ENCODE peak calls at places on chromosomes 16 and 17, in seven cellular contexts. X is stimulated activated CD8-positive, alpha-beta memory T cell treated with anti-CD3 and anti-CD28 coated beads, Interleukin-7, amount 100 ng/mL, for 1 hour; F is WERI-Rb-1; Y is fibroblast of lung; S is activated CD4-positive, CD25-positive, alpha-beta regulatory T cell treated with anti-CD3 and anti-CD28 coated beads, Interleukin-2, amount 50 U/mL, for 72 hours; E is GM04503; W is keratinocyte. C is an unnamed sample.

GRCh38 chr17:50078430-50078829 is 16.7 kb upstream of the PDK2 start:
- DNase-seq in X (no peak), F (no peak), W (no peak), Y (no peak), S (no peak), E (no peak), C (no peak)

GRCh38 chr17:48751172-48751571 is 22.6 kb upstream of the HOXB13 start:
- DNase-seq in S (no peak), X (no peak), E (no peak), Y (no peak), F (peak), W (no peak), C (no peak)

GRCh38 chr16:11264155-11264832 is 4.8 kb downstream of the TNP2 start:
- DNase-seq in F (no peak), X (no peak), E (no peak), Y (no peak), W (no peak), S (no peak), C (no peak)

GRCh38 chr16:3193221-3194212 is 5.5 kb downstream of the OR1F1 start:
- DNase-seq in E (no peak), S (no peak), Y (no peak), W (no peak), F (no peak), X (no peak), C (no peak)

GRCh38 chr17:50946891-50947843 is 81.0 kb upstream of the TOB1 start:
- DNase-seq in E (no peak), W (no peak), Y (no peak), X (no peak), S (peak), F (peak), C (no peak)

GRCh38 chr16:11685844-11686618 is 17.8 kb downstream of the SNN start:
- DNase-seq in X (no peak), F (no peak), W (no peak), S (no peak), E (no peak), Y (peak), C (no peak)

GRCh38 chr17:1197781-1198490 is 18.2 kb upstream of the ABR start:
- DNase-seq in S (no peak), E (no peak), X (peak), W (no peak), F (no peak), Y (peak), C (no peak)

GRCh38 chr17:29622337-29623282 is at the start of gene CORO6:
- DNase-seq in F (peak), Y (peak), E (no peak), W (no peak), S (peak), X (peak), C (no peak)

GRCh38 chr17:79338142-79338541 is 263.5 kb downstream of the ENGASE start:
- DNase-seq in X (no peak), Y (no peak), S (no peak), F (no peak), E (no peak), W (no peak), C (no peak)

GRCh38 chr17:72396121-72396520 is 275.3 kb downstream of the SOX9 start:
- DNase-seq in Y (no peak), S (no peak), W (no peak), F (no peak), X (no peak), E (no peak), C (no peak)

GRCh38 chr17:7989781-7990655 is 12.4 kb upstream of the GUCY2D start:
- DNase-seq in W (peak), E (peak), S (peak), X (peak), Y (peak), F (peak), C (peak)

GRCh38 chr17:28381141-28381825 is 9.8 kb downstream of the SARM1 start:
- DNase-seq in Y (no peak), F (no peak), W (no peak), X (no peak), E (no peak), S (no peak), C (no peak)

GRCh38 chr16:85309656-85310587 is 197.7 kb upstream of the CIBAR2 start:
- DNase-seq in E (no peak), S (peak), W (no peak), F (peak), X (no peak), Y (no peak), C (no peak)

GRCh38 chr16:87392823-87393679 is 915 bp downstream of the MAP1LC3B start:
- DNase-seq in X (no peak), Y (peak), W (no peak), F (no peak), S (peak), E (no peak), C (no peak)

GRCh38 chr17:81245024-81245664 is 6.0 kb downstream of the NDUFAF8 start:
- DNase-seq in Y (peak), F (no peak), S (no peak), E (no peak), W (no peak), X (no peak), C (peak)

GRCh38 chr16:84633622-84634021 is 14.7 kb upstream of the KLHL36 start:
- DNase-seq in Y (no peak), S (no peak), W (no peak), X (no peak), E (no peak), F (no peak), C (peak)

GRCh38 chr17:45428050-45428953 is 4.4 kb downstream of the ARHGAP27 start:
- DNase-seq in S (peak), F (peak), X (peak), W (no peak), E (no peak), Y (peak), C (peak)

GRCh38 chr16:30113031-30113710 is at the start of gene GDPD3:
- DNase-seq in Y (no peak), W (no peak), E (no peak), S (no peak), F (no peak), X (no peak), C (no peak)

GRCh38 chr17:49525831-49526741 is 31.0 kb downstream of the NGFR start:
- DNase-seq in E (no peak), W (no peak), S (no peak), F (no peak), Y (no peak), X (no peak), C (no peak)

GRCh38 chr17:44906010-44906646 is 6.9 kb upstream of the EFTUD2 start:
- DNase-seq in E (peak), W (peak), Y (peak), S (no peak), F (peak), X (no peak), C (peak)

GRCh38 chr16:56409195-56409594 is 16.1 kb downstream of the AMFR start:
- DNase-seq in Y (peak), W (no peak), E (no peak), F (no peak), S (no peak), X (no peak), C (no peak)

GRCh38 chr17:50925296-50925891 is 59.2 kb upstream of the TOB1 start:
- DNase-seq in Y (no peak), S (no peak), F (no peak), W (no peak), E (no peak), X (no peak), C (no peak)

C was measured in brain microvascular endothelial cell.